ENCODE peak calls at places on chromosomes 2 and 18, in ten cellular contexts. One of them, this sample, is unnamed.
A peak's percentile ranks its signal among the peaks of the same experiment; 100 is the strongest.

GRCh38 chr2:146363731-146364130 is 1481.1 kb upstream of the ACVR2A start:
- DNase-seq in body of pancreas: no peak
- DNase-seq in aorta: no peak
- DNase-seq in colonic mucosa: no peak
- DNase-seq in upper lobe of right lung: no peak
- DNase-seq in CD4-positive, CD25-positive, alpha-beta regulatory T cell: no peak
- DNase-seq in naive thymus-derived CD4-positive, alpha-beta T cell: no peak
- DNase-seq in IMR-90: peak; percentile 38
- DNase-seq in right cardiac atrium: no peak
- DNase-seq in Karpas-422: no peak
- DNase-seq in this sample: no peak

GRCh38 chr2:32887125-32887524 is 59.6 kb upstream of the LTBP1 start:
- DNase-seq in body of pancreas: no peak
- DNase-seq in aorta: no peak
- DNase-seq in colonic mucosa: no peak
- DNase-seq in upper lobe of right lung: no peak
- DNase-seq in CD4-positive, CD25-positive, alpha-beta regulatory T cell: no peak
- DNase-seq in naive thymus-derived CD4-positive, alpha-beta T cell: no peak
- DNase-seq in IMR-90: no peak
- DNase-seq in right cardiac atrium: no peak
- DNase-seq in Karpas-422: no peak
- DNase-seq in this sample: no peak

GRCh38 chr2:241771286-241772062 is 5.1 kb upstream of the GAL3ST2 start:
- DNase-seq in body of pancreas: peak; percentile 23
- DNase-seq in aorta: peak; percentile 78
- DNase-seq in colonic mucosa: no peak
- DNase-seq in upper lobe of right lung: peak; percentile 70
- DNase-seq in CD4-positive, CD25-positive, alpha-beta regulatory T cell: no peak
- DNase-seq in naive thymus-derived CD4-positive, alpha-beta T cell: no peak
- DNase-seq in IMR-90: peak; percentile 17
- DNase-seq in right cardiac atrium: peak; percentile 61
- DNase-seq in Karpas-422: peak; percentile 52
- DNase-seq in this sample: peak; percentile 57

GRCh38 chr2:118530976-118531375 is 316.5 kb downstream of the EN1 start:
- DNase-seq in body of pancreas: no peak
- DNase-seq in aorta: no peak
- DNase-seq in colonic mucosa: no peak
- DNase-seq in upper lobe of right lung: no peak
- DNase-seq in CD4-positive, CD25-positive, alpha-beta regulatory T cell: no peak
- DNase-seq in naive thymus-derived CD4-positive, alpha-beta T cell: no peak
- DNase-seq in IMR-90: no peak
- DNase-seq in right cardiac atrium: no peak
- DNase-seq in Karpas-422: no peak
- DNase-seq in this sample: no peak

GRCh38 chr18:77063256-77063655 is 69.3 kb downstream of the MBP start:
- DNase-seq in body of pancreas: no peak
- DNase-seq in aorta: no peak
- DNase-seq in colonic mucosa: peak; percentile 64
- DNase-seq in upper lobe of right lung: no peak
- DNase-seq in CD4-positive, CD25-positive, alpha-beta regulatory T cell: peak; percentile 91
- DNase-seq in naive thymus-derived CD4-positive, alpha-beta T cell: peak; percentile 69
- DNase-seq in IMR-90: peak; percentile 67
- DNase-seq in right cardiac atrium: no peak
- DNase-seq in Karpas-422: peak; percentile 63
- DNase-seq in this sample: peak; percentile 55

GRCh38 chr2:207437136-207437856 is 92.5 kb upstream of the CREB1 start:
- DNase-seq in body of pancreas: no peak
- DNase-seq in aorta: no peak
- DNase-seq in colonic mucosa: no peak
- DNase-seq in upper lobe of right lung: no peak
- DNase-seq in CD4-positive, CD25-positive, alpha-beta regulatory T cell: no peak
- DNase-seq in naive thymus-derived CD4-positive, alpha-beta T cell: no peak
- DNase-seq in IMR-90: no peak
- DNase-seq in right cardiac atrium: no peak
- DNase-seq in Karpas-422: no peak
- DNase-seq in this sample: no peak

GRCh38 chr2:25521665-25522387 is 151.6 kb downstream of the DTNB start:
- DNase-seq in body of pancreas: peak; percentile 19
- DNase-seq in aorta: no peak
- DNase-seq in colonic mucosa: peak; percentile 59
- DNase-seq in upper lobe of right lung: no peak
- DNase-seq in CD4-positive, CD25-positive, alpha-beta regulatory T cell: peak; percentile 93
- DNase-seq in naive thymus-derived CD4-positive, alpha-beta T cell: peak; percentile 66
- DNase-seq in IMR-90: peak; percentile 81
- DNase-seq in right cardiac atrium: no peak
- DNase-seq in Karpas-422: peak; percentile 81
- DNase-seq in this sample: no peak

GRCh38 chr2:72973566-72974435 is 56.5 kb downstream of the EMX1 start:
- DNase-seq in body of pancreas: peak; percentile 71
- DNase-seq in aorta: no peak
- DNase-seq in colonic mucosa: peak; percentile 31
- DNase-seq in upper lobe of right lung: no peak
- DNase-seq in CD4-positive, CD25-positive, alpha-beta regulatory T cell: peak; percentile 50
- DNase-seq in naive thymus-derived CD4-positive, alpha-beta T cell: no peak
- DNase-seq in IMR-90: peak; percentile 58
- DNase-seq in right cardiac atrium: no peak
- DNase-seq in Karpas-422: peak; percentile 91
- DNase-seq in this sample: no peak

GRCh38 chr2:137383391-137383790 is 580.9 kb upstream of the HNMT start:
- DNase-seq in body of pancreas: no peak
- DNase-seq in aorta: no peak
- DNase-seq in colonic mucosa: no peak
- DNase-seq in upper lobe of right lung: no peak
- DNase-seq in CD4-positive, CD25-positive, alpha-beta regulatory T cell: peak; percentile 3
- DNase-seq in naive thymus-derived CD4-positive, alpha-beta T cell: no peak
- DNase-seq in IMR-90: no peak
- DNase-seq in right cardiac atrium: no peak
- DNase-seq in Karpas-422: no peak
- DNase-seq in this sample: no peak

GRCh38 chr2:667332-668000 is 9.7 kb downstream of the TMEM18 start:
- DNase-seq in body of pancreas: no peak
- DNase-seq in aorta: no peak
- DNase-seq in colonic mucosa: no peak
- DNase-seq in upper lobe of right lung: no peak
- DNase-seq in CD4-positive, CD25-positive, alpha-beta regulatory T cell: peak; percentile 43
- DNase-seq in naive thymus-derived CD4-positive, alpha-beta T cell: no peak
- DNase-seq in IMR-90: peak; percentile 85
- DNase-seq in right cardiac atrium: no peak
- DNase-seq in Karpas-422: peak; percentile 74
- DNase-seq in this sample: no peak

GRCh38 chr2:9820020-9820973 is 23.0 kb upstream of the TAF1B start:
- DNase-seq in body of pancreas: peak; percentile 55
- DNase-seq in aorta: peak; percentile 46
- DNase-seq in colonic mucosa: no peak
- DNase-seq in upper lobe of right lung: no peak
- DNase-seq in CD4-positive, CD25-positive, alpha-beta regulatory T cell: no peak
- DNase-seq in naive thymus-derived CD4-positive, alpha-beta T cell: no peak
- DNase-seq in IMR-90: peak; percentile 57
- DNase-seq in right cardiac atrium: no peak
- DNase-seq in Karpas-422: peak; percentile 25
- DNase-seq in this sample: peak; percentile 28

GRCh38 chr18:28175930-28176673 is 828 bp downstream of the CDH2 start:
- DNase-seq in body of pancreas: no peak
- DNase-seq in aorta: no peak
- DNase-seq in colonic mucosa: no peak
- DNase-seq in upper lobe of right lung: no peak
- DNase-seq in CD4-positive, CD25-positive, alpha-beta regulatory T cell: no peak
- DNase-seq in naive thymus-derived CD4-positive, alpha-beta T cell: no peak
- DNase-seq in IMR-90: peak; percentile 27
- DNase-seq in right cardiac atrium: no peak
- DNase-seq in Karpas-422: no peak
- DNase-seq in this sample: no peak

GRCh38 chr2:49403722-49404507 is 249.6 kb upstream of the FSHR start:
- DNase-seq in body of pancreas: no peak
- DNase-seq in aorta: no peak
- DNase-seq in colonic mucosa: no peak
- DNase-seq in upper lobe of right lung: no peak
- DNase-seq in CD4-positive, CD25-positive, alpha-beta regulatory T cell: no peak
- DNase-seq in naive thymus-derived CD4-positive, alpha-beta T cell: no peak
- DNase-seq in IMR-90: no peak
- DNase-seq in right cardiac atrium: no peak
- DNase-seq in Karpas-422: no peak
- DNase-seq in this sample: no peak

GRCh38 chr2:46719499-46719898 is 196.1 kb downstream of the MCFD2 start:
- DNase-seq in body of pancreas: no peak
- DNase-seq in aorta: no peak
- DNase-seq in colonic mucosa: no peak
- DNase-seq in upper lobe of right lung: no peak
- DNase-seq in CD4-positive, CD25-positive, alpha-beta regulatory T cell: no peak
- DNase-seq in naive thymus-derived CD4-positive, alpha-beta T cell: no peak
- DNase-seq in IMR-90: peak; percentile 91
- DNase-seq in right cardiac atrium: no peak
- DNase-seq in Karpas-422: no peak
- DNase-seq in this sample: no peak

GRCh38 chr18:35132284-35132910 is 91.2 kb downstream of the MAPRE2 start:
- DNase-seq in body of pancreas: no peak
- DNase-seq in aorta: no peak
- DNase-seq in colonic mucosa: no peak
- DNase-seq in upper lobe of right lung: no peak
- DNase-seq in CD4-positive, CD25-positive, alpha-beta regulatory T cell: no peak
- DNase-seq in naive thymus-derived CD4-positive, alpha-beta T cell: no peak
- DNase-seq in IMR-90: no peak
- DNase-seq in right cardiac atrium: no peak
- DNase-seq in Karpas-422: no peak
- DNase-seq in this sample: no peak
- H3K4me1 ChIP-seq in body of pancreas: peaks cover 11% of the 10 kb centered on the region
- H3K4me1 ChIP-seq in aorta: no peaks in the 10 kb centered on the region
- H3K4me1 ChIP-seq in colonic mucosa: no peaks in the 10 kb centered on the region
- H3K4me1 ChIP-seq in upper lobe of right lung: no peaks in the 10 kb centered on the region
- H3K4me1 ChIP-seq in CD4-positive, CD25-positive, alpha-beta regulatory T cell: no peaks in the 10 kb centered on the region
- H3K4me1 ChIP-seq in naive thymus-derived CD4-positive, alpha-beta T cell: no peaks in the 10 kb centered on the region
- H3K4me1 ChIP-seq in IMR-90: no peaks in the 10 kb centered on the region
- H3K4me1 ChIP-seq in right cardiac atrium: peaks cover 13% of the 10 kb centered on the region
- H3K4me1 ChIP-seq in Karpas-422: peaks cover 40% of the 10 kb centered on the region
- H3K4me1 ChIP-seq in this sample: peaks cover 59% of the 10 kb centered on the region

GRCh38 chr2:176066645-176067586 is 16.8 kb downstream of the EVX2 start:
- DNase-seq in body of pancreas: no peak
- DNase-seq in aorta: no peak
- DNase-seq in colonic mucosa: no peak
- DNase-seq in upper lobe of right lung: no peak
- DNase-seq in CD4-positive, CD25-positive, alpha-beta regulatory T cell: no peak
- DNase-seq in naive thymus-derived CD4-positive, alpha-beta T cell: no peak
- DNase-seq in IMR-90: no peak
- DNase-seq in right cardiac atrium: no peak
- DNase-seq in Karpas-422: no peak
- DNase-seq in this sample: no peak
- H3K27me3 ChIP-seq in body of pancreas: no peaks in the 10 kb centered on the region
- H3K27me3 ChIP-seq in aorta: no peaks in the 10 kb centered on the region
- H3K27me3 ChIP-seq in colonic mucosa: peaks cover 46% of the 10 kb centered on the region
- H3K27me3 ChIP-seq in upper lobe of right lung: peaks cover 95% of the 10 kb centered on the region
- H3K27me3 ChIP-seq in CD4-positive, CD25-positive, alpha-beta regulatory T cell: peaks cover 66% of the 10 kb centered on the region
- H3K27me3 ChIP-seq in naive thymus-derived CD4-positive, alpha-beta T cell: peaks cover 10% of the 10 kb centered on the region
- H3K27me3 ChIP-seq in IMR-90: peaks cover 59% of the 10 kb centered on the region
- H3K27me3 ChIP-seq in right cardiac atrium: no peaks in the 10 kb centered on the region
- H3K27me3 ChIP-seq in Karpas-422: no peaks in the 10 kb centered on the region
- H3K27me3 ChIP-seq in this sample: peaks cover 21% of the 10 kb centered on the region

GRCh38 chr18:42052137-42052708 is 97.2 kb downstream of the PIK3C3 start:
- DNase-seq in body of pancreas: no peak
- DNase-seq in aorta: no peak
- DNase-seq in colonic mucosa: no peak
- DNase-seq in upper lobe of right lung: no peak
- DNase-seq in CD4-positive, CD25-positive, alpha-beta regulatory T cell: peak; percentile 24
- DNase-seq in naive thymus-derived CD4-positive, alpha-beta T cell: no peak
- DNase-seq in IMR-90: peak; percentile 52
- DNase-seq in right cardiac atrium: no peak
- DNase-seq in Karpas-422: peak; percentile 80
- DNase-seq in this sample: no peak

GRCh38 chr18:42048150-42048549 is 93.1 kb downstream of the PIK3C3 start:
- DNase-seq in body of pancreas: no peak
- DNase-seq in aorta: no peak
- DNase-seq in colonic mucosa: no peak
- DNase-seq in upper lobe of right lung: no peak
- DNase-seq in CD4-positive, CD25-positive, alpha-beta regulatory T cell: no peak
- DNase-seq in naive thymus-derived CD4-positive, alpha-beta T cell: no peak
- DNase-seq in IMR-90: peak; percentile 93
- DNase-seq in right cardiac atrium: no peak
- DNase-seq in Karpas-422: no peak
- DNase-seq in this sample: no peak

GRCh38 chr18:42045346-42045745 is 90.3 kb downstream of the PIK3C3 start:
- DNase-seq in body of pancreas: no peak
- DNase-seq in aorta: no peak
- DNase-seq in colonic mucosa: no peak
- DNase-seq in upper lobe of right lung: no peak
- DNase-seq in CD4-positive, CD25-positive, alpha-beta regulatory T cell: no peak
- DNase-seq in naive thymus-derived CD4-positive, alpha-beta T cell: no peak
- DNase-seq in IMR-90: peak; percentile 22
- DNase-seq in right cardiac atrium: no peak
- DNase-seq in Karpas-422: no peak
- DNase-seq in this sample: no peak

GRCh38 chr18:42051411-42051810 is 96.4 kb downstream of the PIK3C3 start:
- DNase-seq in body of pancreas: no peak
- DNase-seq in aorta: no peak
- DNase-seq in colonic mucosa: no peak
- DNase-seq in upper lobe of right lung: no peak
- DNase-seq in CD4-positive, CD25-positive, alpha-beta regulatory T cell: no peak
- DNase-seq in naive thymus-derived CD4-positive, alpha-beta T cell: no peak
- DNase-seq in IMR-90: no peak
- DNase-seq in right cardiac atrium: no peak
- DNase-seq in Karpas-422: no peak
- DNase-seq in this sample: no peak

DNA sequence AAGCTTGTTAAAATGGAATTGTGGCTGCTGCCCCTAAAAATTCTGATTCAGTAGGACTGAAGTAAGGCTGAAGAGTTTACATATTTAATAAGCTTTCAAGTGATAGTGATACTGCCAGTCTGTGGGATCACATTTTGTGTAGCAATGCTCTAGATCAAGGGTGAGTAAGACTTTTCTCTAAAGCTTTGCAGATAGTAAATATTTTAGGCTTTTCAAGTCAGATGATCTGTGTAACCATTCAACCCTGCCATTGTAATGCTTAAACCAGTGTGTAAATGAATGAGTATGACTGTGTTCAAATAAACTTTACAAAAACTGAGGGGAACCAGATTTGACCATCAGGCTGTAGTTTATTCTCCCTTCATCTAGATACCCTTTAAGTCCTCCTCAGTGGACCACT is 92.7 kb downstream of the PIK3C3 start:
- DNase-seq in body of pancreas: no peak
- DNase-seq in aorta: no peak
- DNase-seq in colonic mucosa: no peak
- DNase-seq in upper lobe of right lung: no peak
- DNase-seq in CD4-positive, CD25-positive, alpha-beta regulatory T cell: no peak
- DNase-seq in naive thymus-derived CD4-positive, alpha-beta T cell: no peak
- DNase-seq in IMR-90: peak; percentile 64
- DNase-seq in right cardiac atrium: no peak
- DNase-seq in Karpas-422: no peak
- DNase-seq in this sample: no peak
- H3K27ac ChIP-seq in body of pancreas: no peak overlapping the region
- H3K27ac ChIP-seq in aorta: no peak overlapping the region
- H3K27ac ChIP-seq in colonic mucosa: no peak overlapping the region
- H3K27ac ChIP-seq in upper lobe of right lung: no peak overlapping the region
- H3K27ac ChIP-seq in CD4-positive, CD25-positive, alpha-beta regulatory T cell: no peak overlapping the region
- H3K27ac ChIP-seq in naive thymus-derived CD4-positive, alpha-beta T cell: no peak overlapping the region
- H3K27ac ChIP-seq in IMR-90: no peak overlapping the region
- H3K27ac ChIP-seq in right cardiac atrium: no peak overlapping the region
- H3K27ac ChIP-seq in Karpas-422: no peak overlapping the region
- H3K27ac ChIP-seq in this sample: no peak overlapping the region

DNA sequence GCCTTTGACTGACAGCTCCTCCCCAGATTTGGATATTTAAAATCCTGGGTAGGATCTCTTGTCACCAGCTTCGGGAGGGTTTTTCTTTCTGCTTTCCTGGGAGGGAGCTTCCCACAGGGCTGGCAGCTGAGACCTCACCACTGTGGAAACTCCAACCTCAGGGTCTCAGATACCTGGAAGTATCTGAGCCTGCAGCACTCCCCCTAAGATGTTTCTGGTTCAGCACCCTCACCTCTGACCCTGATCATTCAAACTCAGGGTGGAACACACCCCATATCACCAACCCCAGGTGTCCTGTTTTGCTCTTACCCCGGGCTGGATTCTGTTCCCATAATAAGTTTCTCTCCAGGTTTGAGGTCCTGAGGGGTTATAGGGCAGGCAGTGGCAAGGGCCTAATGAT is 1.9 kb downstream of the SIX2 start:
- DNase-seq in body of pancreas: no peak
- DNase-seq in aorta: no peak
- DNase-seq in colonic mucosa: no peak
- DNase-seq in upper lobe of right lung: no peak
- DNase-seq in CD4-positive, CD25-positive, alpha-beta regulatory T cell: no peak
- DNase-seq in naive thymus-derived CD4-positive, alpha-beta T cell: no peak
- DNase-seq in IMR-90: no peak
- DNase-seq in right cardiac atrium: no peak
- DNase-seq in Karpas-422: no peak
- DNase-seq in this sample: no peak
- H3K4me1 ChIP-seq in body of pancreas: peaks cover 46% of the 10 kb centered on the region
- H3K4me1 ChIP-seq in aorta: no peaks in the 10 kb centered on the region
- H3K4me1 ChIP-seq in colonic mucosa: peaks cover 5% of the 10 kb centered on the region
- H3K4me1 ChIP-seq in upper lobe of right lung: peaks cover 36% of the 10 kb centered on the region
- H3K4me1 ChIP-seq in CD4-positive, CD25-positive, alpha-beta regulatory T cell: peaks cover 11% of the 10 kb centered on the region
- H3K4me1 ChIP-seq in naive thymus-derived CD4-positive, alpha-beta T cell: no peaks in the 10 kb centered on the region
- H3K4me1 ChIP-seq in IMR-90: peaks cover 6% of the 10 kb centered on the region
- H3K4me1 ChIP-seq in right cardiac atrium: peaks cover 4% of the 10 kb centered on the region
- H3K4me1 ChIP-seq in Karpas-422: peaks cover 9% of the 10 kb centered on the region
- H3K4me1 ChIP-seq in this sample: peaks cover 64% of the 10 kb centered on the region

This sample was measured in right atrium auricular region.